ENCODE peak calls at places on chromosomes 12 and 14, in seven cellular contexts. J is NCI-H345; N is left ventricle myocardium inferior; R is LoVo; Z is hippocampal formation; Y is CD4-positive, CD25-positive, alpha-beta regulatory T cell; M is astrocyte. X is an unnamed sample.
A peak's percentile ranks its signal among the peaks of the same experiment; 100 is the strongest.

GRCh38 chr12:107760207-107760816 is 625 bp downstream of the PRDM4 start:
- DNase-seq in Z (no peak), M (no peak), Y (peak; percentile 58), R (peak; percentile 39), N (no peak), J (peak; percentile 31), X (peak; percentile 65)

GRCh38 chr14:75533791-75534190 is 11.5 kb downstream of the BATF start:
- DNase-seq in M (no peak), J (no peak), Z (no peak), Y (no peak), N (no peak), R (no peak), X (no peak)

GRCh38 chr14:21405097-21405496 is 21.3 kb upstream of the SUPT16H start:
- DNase-seq in M (no peak), N (no peak), Y (peak; percentile 23), J (no peak), Z (no peak), R (no peak), X (no peak)

GRCh38 chr14:94638330-94638729 is 26.1 kb downstream of the SERPINA3 start:
- DNase-seq in Z (no peak), R (no peak), J (no peak), Y (no peak), N (no peak), M (peak; percentile 29), X (no peak)

GRCh38 chr12:62933871-62934798 is 815 bp downstream of the PPM1H start:
- DNase-seq in Z (peak; percentile 47), R (peak; percentile 57), N (peak; percentile 60), M (peak; percentile 8), J (peak; percentile 36), Y (peak; percentile 8), X (peak; percentile 37)

GRCh38 chr12:2633825-2634200 is 161.0 kb upstream of the FKBP4 start:
- DNase-seq in Y (no peak), J (no peak), R (peak; percentile 28), Z (no peak), N (no peak), M (no peak), X (no peak)

GRCh38 chr12:51820721-51821422 is 27.6 kb downstream of the FIGNL2 start:
- DNase-seq in J (peak; percentile 86), M (peak; percentile 51), R (no peak), Z (peak; percentile 49), N (peak; percentile 73), Y (peak; percentile 62), X (no peak)

GRCh38 chr12:69900720-69901131 is 75.7 kb downstream of the MYRFL start:
- DNase-seq in M (peak; percentile 38), J (peak; percentile 85), N (peak; percentile 41), R (peak; percentile 85), Z (peak; percentile 74), Y (peak; percentile 62), X (peak; percentile 69)

GRCh38 chr14:93232159-93232558 is 25.1 kb downstream of the UBR7 start:
- DNase-seq in Y (no peak), J (no peak), R (no peak), Z (no peak), N (no peak), M (no peak), X (no peak)

GRCh38 chr12:2163172-2163927 is 110.6 kb downstream of the CACNA1C start:
- DNase-seq in Y (no peak), R (peak; percentile 76), M (peak; percentile 99), J (no peak), Z (no peak), N (peak; percentile 89), X (peak; percentile 70)

GRCh38 chr12:57088442-57089258 is at the start of gene NAB2:
- DNase-seq in Y (peak; percentile 97), R (peak; percentile 98), N (peak; percentile 98), M (peak; percentile 92), Z (peak; percentile 90), J (peak; percentile 92), X (peak; percentile 98)